ENCODE peak calls at places on chromosomes 3 and 15, in nine cellular contexts. J, Y, F, N, U, T, X, L and Q are unnamed samples.

GRCh38 chr3:195908439-195909293 is at the start of gene TNK2:
- DNase-seq in U (no peak), J (peak; percentile 63), L (peak; percentile 33), F (peak; percentile 50), X (peak; percentile 60), T (no peak), Y (peak; percentile 80), N (peak; percentile 18), Q (no peak)

GRCh38 chr15:52527898-52528464 is 699 bp downstream of the MYO5A start:
- DNase-seq in F (peak; percentile 27), N (peak; percentile 45), X (peak; percentile 49), L (peak; percentile 26), J (peak; percentile 19), Y (peak; percentile 20), T (peak; percentile 27), U (peak; percentile 59), Q (no peak)

GRCh38 chr3:189758186-189758585 is 127.0 kb downstream of the TP63 start:
- DNase-seq in N (no peak), F (no peak), Y (no peak), U (no peak), T (no peak), J (no peak), X (no peak), L (no peak), Q (no peak)

GRCh38 chr3:141331370-141332318 is 36.7 kb upstream of the ZBTB38 start:
- DNase-seq in L (no peak), J (peak; percentile 84), X (peak; percentile 45), F (peak; percentile 35), Y (peak; percentile 56), N (peak; percentile 87), U (no peak), T (peak; percentile 98), Q (no peak)

GRCh38 chr15:61651267-61651666 is 409.0 kb downstream of the VPS13C start:
- DNase-seq in N (no peak), U (no peak), X (no peak), L (no peak), Y (no peak), T (no peak), J (no peak), F (no peak), Q (no peak)

GRCh38 chr3:109607897-109608296 is 270.6 kb upstream of the DPPA4 start:
- DNase-seq in Y (no peak), T (no peak), X (no peak), N (no peak), F (no peak), L (no peak), U (no peak), J (no peak), Q (no peak)

GRCh38 chr3:58260261-58260731 is 22.7 kb downstream of the ABHD6 start:
- DNase-seq in J (no peak), F (no peak), N (peak; percentile 68), X (no peak), L (no peak), U (peak; percentile 75), T (peak; percentile 56), Y (no peak), Q (peak; percentile 16)

GRCh38 chr3:8658326-8659212 is 14.0 kb upstream of the SSUH2 start:
- DNase-seq in F (peak; percentile 57), U (peak; percentile 20), L (no peak), N (no peak), Y (no peak), J (peak; percentile 91), X (peak; percentile 65), T (peak; percentile 72), Q (peak; percentile 89)

GRCh38 chr15:76006136-76006778 is 6.0 kb downstream of the NRG4 start:
- DNase-seq in U (no peak), L (no peak), Y (no peak), N (no peak), F (no peak), J (no peak), T (peak; percentile 48), X (no peak), Q (no peak)

GRCh38 chr3:98900265-98901031 is 1.0 kb downstream of the DCBLD2 start:
- DNase-seq in N (no peak), L (no peak), Y (no peak), J (no peak), F (no peak), T (no peak), U (no peak), X (no peak), Q (no peak)

GRCh38 chr15:29670945-29671307 is 151.3 kb downstream of the TJP1 start:
- DNase-seq in U (no peak), F (peak; percentile 82), N (peak; percentile 71), Y (no peak), L (no peak), J (peak; percentile 68), T (peak; percentile 83), X (peak; percentile 78), Q (peak; percentile 94)

GRCh38 chr3:196688349-196688748 is 23.7 kb downstream of the CEP19 start:
- DNase-seq in T (peak; percentile 99), X (no peak), Y (no peak), J (peak; percentile 29), U (peak; percentile 40), L (no peak), F (peak; percentile 15), N (no peak), Q (no peak)

GRCh38 chr3:110654820-110655522 is 416.6 kb upstream of the NECTIN3 start:
- DNase-seq in L (no peak), F (no peak), J (peak; percentile 27), N (no peak), U (no peak), X (no peak), Y (no peak), T (no peak), Q (no peak)

GRCh38 chr3:126288314-126288713 is 68.9 kb downstream of the KLF15 start:
- DNase-seq in Y (no peak), J (no peak), N (no peak), U (peak; percentile 71), F (peak; percentile 31), L (no peak), T (no peak), X (no peak), Q (no peak)

GRCh38 chr15:56537881-56538280 is 72.9 kb upstream of the MNS1 start:
- DNase-seq in F (peak; percentile 22), X (peak; percentile 1), N (no peak), L (peak; percentile 15), U (no peak), T (no peak), Y (no peak), J (no peak), Q (no peak)

GRCh38 chr3:104846270-104846669 is 520.4 kb upstream of the ALCAM start:
- DNase-seq in N (no peak), F (no peak), Y (no peak), U (no peak), T (peak; percentile 27), L (no peak), X (no peak), J (no peak), Q (no peak)

GRCh38 chr15:42457445-42458442 is 33.2 kb downstream of the ZNF106 start:
- DNase-seq in N (peak; percentile 11), L (no peak), J (peak; percentile 77), T (peak; percentile 96), F (peak; percentile 53), X (no peak), U (peak; percentile 61), Y (no peak), Q (no peak)

GRCh38 chr3:194598771-194599557 is 34.3 kb downstream of the TMEM44 start:
- DNase-seq in X (no peak), N (peak; percentile 98), F (no peak), Y (no peak), L (no peak), T (peak; percentile 99), U (no peak), J (no peak), Q (no peak)

GRCh38 chr15:40957581-40958051 is 4.3 kb downstream of the CHAC1 start:
- DNase-seq in X (peak; percentile 70), J (no peak), L (no peak), F (peak; percentile 62), T (no peak), Y (no peak), N (no peak), U (peak; percentile 53), Q (no peak)

GRCh38 chr3:154904328-154904727 is 175.8 kb upstream of the MME start:
- DNase-seq in U (no peak), F (no peak), X (peak; percentile 43), T (peak; percentile 55), J (peak; percentile 13), N (peak; percentile 41), Y (no peak), L (no peak), Q (peak; percentile 20)

GRCh38 chr15:100171411-100171810 is 170.4 kb downstream of the ADAMTS17 start:
- DNase-seq in Y (no peak), F (no peak), L (no peak), T (no peak), U (no peak), N (no peak), J (no peak), X (no peak), Q (no peak)

GRCh38 chr3:12922881-12923431 is 81.6 kb upstream of the RPL32 start:
- DNase-seq in N (no peak), Y (no peak), F (no peak), X (no peak), J (no peak), U (no peak), L (no peak), T (no peak), Q (no peak)

GRCh38 chr3:8110966-8111798 is 390.4 kb upstream of the LMCD1 start:
- DNase-seq in N (peak; percentile 26), L (peak; percentile 20), X (peak; percentile 69), U (peak; percentile 90), F (peak; percentile 36), Y (peak; percentile 17), T (peak; percentile 75), J (peak; percentile 80), Q (peak; percentile 38)

GRCh38 chr3:42262525-42262924 is 3.5 kb downstream of the CCK start:
- DNase-seq in L (no peak), J (no peak), F (no peak), X (no peak), N (peak; percentile 35), U (no peak), Y (no peak), T (peak; percentile 5), Q (no peak)

GRCh38 chr15:80247320-80247719 is 4.7 kb downstream of the CTXND1 start:
- DNase-seq in X (no peak), J (peak; percentile 17), F (no peak), L (no peak), T (no peak), U (no peak), Y (no peak), N (no peak), Q (peak; percentile 8)

GRCh38 chr3:148861277-148861869 is 3.7 kb upstream of the CPA3 start:
- DNase-seq in F (no peak), Y (no peak), L (no peak), U (peak; percentile 70), N (peak; percentile 49), J (peak; percentile 54), T (peak; percentile 74), X (peak; percentile 74), Q (peak; percentile 64)

GRCh38 chr3:160154033-160154432 is 71.2 kb upstream of the C3orf80 start:
- DNase-seq in T (peak; percentile 27), X (no peak), L (no peak), F (no peak), Y (no peak), J (no peak), N (no peak), U (no peak), Q (no peak)

GRCh38 chr15:34837246-34838016 is 42.1 kb upstream of the ACTC1 start:
- DNase-seq in Y (no peak), X (peak; percentile 87), N (peak; percentile 24), J (peak; percentile 41), T (peak; percentile 64), U (no peak), L (no peak), F (no peak), Q (no peak)

GRCh38 chr15:59438891-59439290 is 905 bp downstream of the FAM81A start:
- DNase-seq in L (no peak), Y (no peak), N (no peak), F (peak; percentile 71), U (peak; percentile 58), X (peak; percentile 63), T (no peak), J (no peak), Q (no peak)

GRCh38 chr3:27311400-27311799 is 57.8 kb downstream of the NEK10 start:
- DNase-seq in T (peak; percentile 77), F (no peak), J (peak; percentile 16), X (peak; percentile 69), Y (peak; percentile 14), N (peak; percentile 57), L (no peak), U (no peak), Q (peak; percentile 25)

GRCh38 chr3:160968731-160969130 is 136.4 kb downstream of the B3GALNT1 start:
- DNase-seq in U (peak; percentile 14), X (no peak), J (no peak), N (no peak), T (peak; percentile 1), L (no peak), Y (no peak), F (no peak), Q (no peak)